ENCODE peak calls at places on chromosomes 6 and 20, in nine cellular contexts. M is neuronal stem cell; G is NCI-H2029; A is SHP77; P is GM18507; Q is HEK293T; T is amniotic stem cell; S is stimulated activated CD8-positive, alpha-beta memory T cell treated with anti-CD3 and anti-CD28 coated beads, Interleukin-2, amount 100 ng/mL, for 1 hour; Z is PC-3. V is an unnamed sample.

GRCh38 chr6:4776493-4776966 is 326 bp downstream of the CDYL start:
- DNase-seq in M (peak; percentile 38), G (no peak), A (peak; percentile 38), P (no peak), Q (peak; percentile 69), T (no peak), S (no peak), Z (no peak), V (no peak)

GRCh38 chr6:108235121-108235520 is 25.7 kb downstream of the SNX3 start:
- DNase-seq in M (no peak), G (peak; percentile 15), A (no peak), P (no peak), Q (no peak), T (no peak), S (no peak), Z (no peak), V (no peak)

GRCh38 chr6:122649701-122650100 is 39.5 kb downstream of the PKIB start:
- DNase-seq in M (no peak), G (no peak), A (no peak), P (no peak), Q (no peak), T (no peak), S (no peak), Z (peak; percentile 80), V (no peak)

GRCh38 chr20:48195121-48195870 is 410.0 kb upstream of the SULF2 start:
- DNase-seq in M (no peak), G (no peak), A (no peak), P (no peak), Q (no peak), T (no peak), S (no peak), Z (no peak), V (no peak)

GRCh38 chr6:6841571-6841970 is 253.1 kb downstream of the LY86 start:
- DNase-seq in M (no peak), G (no peak), A (peak; percentile 30), P (no peak), Q (no peak), T (no peak), S (no peak), Z (no peak), V (no peak)

GRCh38 chr6:139442188-139442625 is 67.8 kb upstream of the CITED2 start:
- DNase-seq in M (no peak), G (no peak), A (no peak), P (no peak), Q (no peak), T (no peak), S (no peak), Z (no peak), V (no peak)

GRCh38 chr6:129500958-129501381 is 209.0 kb downstream of the ARHGAP18 start:
- DNase-seq in M (no peak), G (no peak), A (peak; percentile 8), P (no peak), Q (peak; percentile 55), T (no peak), S (no peak), Z (peak; percentile 49), V (no peak)

GRCh38 chr6:92121228-92121627 is 1298.1 kb downstream of the EPHA7 start:
- DNase-seq in M (no peak), G (no peak), A (no peak), P (no peak), Q (no peak), T (no peak), S (no peak), Z (no peak), V (no peak)

GRCh38 chr20:3164043-3164762 is 4.5 kb upstream of the FASTKD5 start:
- DNase-seq in M (no peak), G (no peak), A (peak; percentile 25), P (no peak), Q (no peak), T (no peak), S (no peak), Z (no peak), V (no peak)

GRCh38 chr6:75402296-75402695 is 91.3 kb downstream of the FILIP1 start:
- DNase-seq in M (no peak), G (no peak), A (peak; percentile 24), P (no peak), Q (peak; percentile 34), T (peak; percentile 55), S (no peak), Z (peak; percentile 54), V (no peak)

GRCh38 chr6:46688966-46689335 is 1.3 kb downstream of the TDRD6 start:
- DNase-seq in M (no peak), G (no peak), A (no peak), P (no peak), Q (no peak), T (no peak), S (no peak), Z (no peak), V (no peak)

GRCh38 chr6:35287671-35288396 is 9.8 kb upstream of the DEF6 start:
- DNase-seq in M (no peak), G (no peak), A (no peak), P (no peak), Q (no peak), T (no peak), S (no peak), Z (no peak), V (no peak)

GRCh38 chr6:71400852-71401251 is 112.2 kb downstream of the OGFRL1 start:
- DNase-seq in M (no peak), G (no peak), A (no peak), P (no peak), Q (no peak), T (no peak), S (no peak), Z (no peak), V (no peak)

GRCh38 chr6:122563364-122564052 is 46.7 kb upstream of the PKIB start:
- DNase-seq in M (no peak), G (no peak), A (no peak), P (no peak), Q (no peak), T (no peak), S (no peak), Z (no peak), V (no peak)

GRCh38 chr20:36275011-36275410 is 31.1 kb upstream of the DLGAP4 start:
- DNase-seq in M (no peak), G (no peak), A (no peak), P (no peak), Q (no peak), T (no peak), S (no peak), Z (no peak), V (no peak)

GRCh38 chr20:23596856-23597255 is 8.9 kb downstream of the CST9 start:
- DNase-seq in M (no peak), G (no peak), A (no peak), P (no peak), Q (no peak), T (no peak), S (no peak), Z (peak; percentile 44), V (no peak)

GRCh38 chr6:103783344-103783743 is 1076.4 kb downstream of the HACE1 start:
- DNase-seq in M (no peak), G (no peak), A (peak; percentile 72), P (no peak), Q (peak; percentile 17), T (no peak), S (no peak), Z (peak; percentile 32), V (no peak)

GRCh38 chr6:30782425-30783014 is 38.2 kb upstream of the IER3 start:
- DNase-seq in M (no peak), G (no peak), A (no peak), P (no peak), Q (no peak), T (no peak), S (no peak), Z (peak; percentile 95), V (peak; percentile 60)

GRCh38 chr6:10595731-10596664 is 74.8 kb downstream of the GCNT2 start:
- DNase-seq in M (no peak), G (no peak), A (no peak), P (no peak), Q (no peak), T (no peak), S (no peak), Z (peak; percentile 72), V (no peak)